ENCODE peak calls at places on chromosomes 11 and 22, in five cellular contexts. M is cardiac fibroblast, L is fibroblast of pulmonary artery, H is psoas muscle, G is left ventricle myocardium inferior. E is an unnamed sample.

GRCh38 chr11:61776561-61777075 is 15.8 kb downstream of the TMEM258 start:
- DNase-seq in G (no peak), H (peak), L (peak), M (peak), E (peak)

GRCh38 chr11:130877532-130877931 is 38.7 kb downstream of the SNX19 start:
- DNase-seq in G (no peak), H (no peak), L (no peak), M (no peak), E (no peak)

GRCh38 chr11:16007514-16007913 is 348.8 kb downstream of the SOX6 start:
- DNase-seq in H (no peak), M (no peak), G (no peak), L (no peak), E (no peak)

GRCh38 chr11:21343204-21343603 is 673.8 kb downstream of the NELL1 start:
- DNase-seq in M (no peak), L (no peak), H (no peak), G (no peak), E (no peak)

GRCh38 chr11:8745431-8745986 is 62.9 kb downstream of the RPL27A start:
- DNase-seq in G (no peak), H (no peak), M (no peak), L (no peak), E (no peak)

GRCh38 chr11:6404341-6405038 is 14.2 kb downstream of the SMPD1 start:
- DNase-seq in G (no peak), H (no peak), L (no peak), M (peak), E (peak)

GRCh38 chr22:17851754-17852153 is 77.5 kb upstream of the BID start:
- DNase-seq in L (no peak), M (no peak), H (no peak), G (peak), E (no peak)

GRCh38 chr22:17807571-17808410 is 33.5 kb upstream of the BID start:
- DNase-seq in H (peak), M (no peak), G (peak), L (no peak), E (peak)

GRCh38 chr11:116710762-116711161 is 62.0 kb downstream of the BUD13 start:
- DNase-seq in L (no peak), H (no peak), G (no peak), M (no peak), E (no peak)

GRCh38 chr11:111206472-111206871 is 39.1 kb upstream of the POU2AF2 start:
- DNase-seq in G (no peak), H (no peak), M (peak), L (peak), E (peak)

GRCh38 chr11:13745165-13745564 is 76.7 kb downstream of the FAR1 start:
- DNase-seq in L (peak), H (no peak), M (no peak), G (no peak), E (peak)

GRCh38 chr22:30044369-30044768 is 35.9 kb upstream of the HORMAD2 start:
- DNase-seq in G (no peak), M (peak), L (peak), H (no peak), E (peak)

GRCh38 chr11:110069158-110069737 is 23.9 kb upstream of the ZC3H12C start:
- DNase-seq in H (peak), M (peak), G (peak), L (peak), E (peak)

DNA sequence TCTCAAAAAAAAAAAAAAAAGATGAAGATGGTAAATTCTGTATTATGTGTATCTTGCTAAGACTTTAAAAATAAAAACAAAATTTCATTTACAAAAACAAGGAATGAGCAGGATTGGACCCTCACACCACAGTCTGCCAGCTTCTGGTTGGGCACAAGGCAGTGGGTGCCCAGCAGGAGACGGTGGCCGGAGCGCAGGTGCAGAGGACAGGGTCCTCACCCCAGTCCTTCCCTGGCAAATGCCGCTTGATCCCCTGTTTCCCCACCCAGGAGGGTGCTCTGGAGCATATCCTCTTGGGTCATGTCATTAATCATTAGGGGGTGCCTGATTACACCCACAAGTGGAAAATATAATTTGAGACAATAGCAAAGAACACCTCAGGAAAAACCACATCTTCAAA is 31.2 kb downstream of the SHANK2 start:
- DNase-seq in M (no peak), G (no peak), L (no peak), H (no peak), E (no peak)
- H3K4me3 ChIP-seq in M (no peak), G (no peak), L (no peak), H (no peak), E (no peak)

DNA sequence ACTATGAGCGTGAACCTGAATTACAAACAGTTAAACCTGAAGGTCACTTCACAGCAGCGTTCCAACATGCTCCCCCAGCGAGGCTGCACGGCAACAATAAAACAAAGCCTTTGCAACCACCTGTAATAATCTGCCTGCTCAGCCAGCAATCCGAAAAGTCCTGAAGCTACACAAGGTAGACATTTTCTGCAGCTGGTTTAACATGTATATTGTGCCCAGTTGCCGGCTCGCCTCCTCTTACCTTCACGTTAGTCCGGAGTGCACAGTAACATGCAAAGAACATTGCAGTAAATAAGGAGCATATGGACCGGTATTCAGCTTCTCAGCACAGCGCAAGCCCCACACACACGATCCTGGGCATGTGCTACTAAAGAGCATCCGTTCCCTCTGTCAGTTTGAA is 704.3 kb downstream of the DLG2 start:
- DNase-seq in G (no peak), H (no peak), M (no peak), L (no peak), E (no peak)
- H3K4me3 ChIP-seq in G (peak), H (peak), M (no peak), L (no peak), E (no peak)

DNA sequence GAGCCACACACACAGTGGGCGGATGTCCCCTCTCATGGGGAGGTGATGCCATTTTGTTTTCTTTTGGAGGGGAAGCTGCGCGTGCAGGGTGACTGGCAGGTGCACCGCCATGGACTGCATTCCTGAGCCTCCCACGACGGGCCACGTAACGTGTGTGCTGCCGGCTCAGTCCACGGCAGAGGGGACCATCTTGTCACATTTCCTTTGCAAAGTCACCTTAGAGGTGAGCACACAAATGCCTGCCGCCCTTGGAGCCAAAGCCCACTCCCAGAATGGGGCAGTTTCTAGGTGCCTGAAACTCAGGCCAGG is 262.5 kb downstream of the CTTN start:
- DNase-seq in M (no peak), L (no peak), H (no peak), G (no peak), E (no peak)
- H3K4me3 ChIP-seq in M (no peak), L (no peak), H (no peak), G (no peak), E (no peak)

GRCh38 chr11:70798296-70798695 is 400.0 kb downstream of the CTTN start:
- DNase-seq in H (peak), L (no peak), M (no peak), G (no peak), E (no peak)
- H3K4me3 ChIP-seq in H (no peak), L (no peak), M (no peak), G (no peak), E (no peak)

GRCh38 chr11:100789500-100789899 is 102.4 kb downstream of the ARHGAP42 start:
- DNase-seq in M (peak), G (peak), L (no peak), H (peak), E (no peak)

GRCh38 chr11:100791873-100792272 is 104.8 kb downstream of the ARHGAP42 start:
- DNase-seq in M (no peak), L (no peak), H (no peak), G (no peak), E (no peak)

GRCh38 chr11:100791103-100791502 is 104.0 kb downstream of the ARHGAP42 start:
- DNase-seq in L (no peak), H (no peak), G (no peak), M (no peak), E (no peak)

GRCh38 chr11:100790073-100790472 is 103.0 kb downstream of the ARHGAP42 start:
- DNase-seq in M (no peak), H (no peak), G (no peak), L (no peak), E (no peak)

GRCh38 chr11:100793525-100793924 is 106.4 kb downstream of the ARHGAP42 start:
- DNase-seq in M (peak), G (no peak), H (no peak), L (no peak), E (no peak)
- H3K4me3 ChIP-seq in M (no peak), G (no peak), H (no peak), L (no peak), E (no peak)

DNA sequence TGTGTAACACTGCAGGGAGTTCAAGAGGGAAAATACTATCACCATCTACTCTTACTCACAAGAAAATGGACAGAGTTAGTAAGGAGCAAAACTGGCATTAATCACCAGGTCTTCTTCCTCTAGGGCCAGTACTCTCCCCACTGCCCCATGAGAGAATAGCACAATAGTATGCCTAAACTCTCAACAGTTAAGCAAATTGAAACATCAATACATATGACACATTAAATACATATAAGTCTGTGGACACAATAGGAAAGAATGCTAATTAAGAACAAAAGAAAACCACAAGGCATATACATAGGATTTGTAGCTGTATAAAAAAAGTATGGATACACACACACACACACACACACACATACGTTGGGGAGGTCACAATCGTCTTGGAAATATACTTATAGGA is 197.9 kb upstream of the BDNF start:
- DNase-seq in H (no peak), G (no peak), L (no peak), M (no peak), E (no peak)
- H3K4me3 ChIP-seq in H (no peak), G (no peak), L (no peak), M (no peak), E (no peak)